ENCODE peak calls at places on chromosomes 13 and 19, in four cellular contexts. One of them, this sample, is unnamed.

GRCh38 chr13:108662528-108662927 is 33.1 kb downstream of the MYO16 start:
- DNase-seq in HCT116: no peak
- DNase-seq in GM12878: no peak
- DNase-seq in H1: no peak
- DNase-seq in this sample: no peak

GRCh38 chr13:79271616-79272015 is 134.4 kb downstream of the RBM26 start:
- DNase-seq in HCT116: no peak
- DNase-seq in GM12878: no peak
- DNase-seq in H1: no peak
- DNase-seq in this sample: no peak

GRCh38 chr13:33087091-33087490 is 70.9 kb downstream of the KL start:
- DNase-seq in HCT116: no peak
- DNase-seq in GM12878: no peak
- DNase-seq in H1: no peak
- DNase-seq in this sample: no peak

GRCh38 chr19:32719611-32720059 is at the start of gene TDRD12:
- DNase-seq in HCT116: no peak
- DNase-seq in GM12878: no peak
- DNase-seq in H1: peak
- DNase-seq in this sample: no peak

GRCh38 chr13:98026457-98026857 is 73.0 kb downstream of the IPO5 start:
- DNase-seq in HCT116: no peak
- DNase-seq in GM12878: no peak
- DNase-seq in H1: no peak
- DNase-seq in this sample: no peak

GRCh38 chr13:72205773-72206172 is 338.8 kb upstream of the DACH1 start:
- DNase-seq in HCT116: peak
- DNase-seq in GM12878: no peak
- DNase-seq in H1: no peak
- DNase-seq in this sample: no peak

GRCh38 chr19:33194884-33195710 is 967 bp downstream of the LRP3 start:
- DNase-seq in HCT116: no peak
- DNase-seq in GM12878: no peak
- DNase-seq in H1: no peak
- DNase-seq in this sample: no peak

GRCh38 chr19:12513531-12514061 is 29.0 kb upstream of the ZNF709 start:
- DNase-seq in HCT116: no peak
- DNase-seq in GM12878: no peak
- DNase-seq in H1: peak
- DNase-seq in this sample: no peak

GRCh38 chr13:26954981-26955380 is 194.4 kb upstream of the GPR12 start:
- DNase-seq in HCT116: no peak
- DNase-seq in GM12878: no peak
- DNase-seq in H1: no peak
- DNase-seq in this sample: no peak

GRCh38 chr13:40790232-40790631 is 821 bp downstream of the SLC25A15 start:
- DNase-seq in HCT116: no peak
- DNase-seq in GM12878: no peak
- DNase-seq in H1: no peak
- DNase-seq in this sample: no peak
- TF ChIP-seq EGR1 in HCT116: no peak
- TF ChIP-seq EGR1 in GM12878: no peak
- TF ChIP-seq EGR1 in H1: no peak
- TF ChIP-seq EGR1 in this sample: no peak

DNA sequence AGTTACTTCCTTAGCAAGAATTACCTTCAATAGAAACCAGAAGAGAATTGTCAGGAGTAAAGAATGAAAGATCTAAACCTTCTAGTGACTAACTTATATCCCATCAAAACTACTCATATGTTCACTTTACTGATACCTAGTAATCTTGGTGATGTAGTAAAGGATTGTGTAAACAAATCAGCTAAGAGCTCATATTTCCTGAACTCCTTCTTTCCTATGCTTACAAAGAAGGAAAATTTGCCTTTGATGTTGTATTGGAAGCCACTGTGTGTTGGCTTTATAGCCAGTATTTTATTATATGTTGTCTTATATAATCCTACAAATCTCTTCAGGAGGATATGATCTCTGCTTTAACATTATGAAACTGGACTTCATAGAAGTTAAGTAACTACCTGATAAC is 671.0 kb downstream of the PCDH9 start:
- DNase-seq in HCT116: no peak
- DNase-seq in GM12878: no peak
- DNase-seq in H1: no peak
- DNase-seq in this sample: no peak
- TF ChIP-seq EGR1 in HCT116: no peak
- TF ChIP-seq EGR1 in GM12878: no peak
- TF ChIP-seq EGR1 in H1: no peak
- TF ChIP-seq EGR1 in this sample: no peak

GRCh38 chr13:53104120-53104519 is 75.5 kb downstream of the OLFM4 start:
- DNase-seq in HCT116: no peak
- DNase-seq in GM12878: no peak
- DNase-seq in H1: no peak
- DNase-seq in this sample: no peak
- TF ChIP-seq EGR1 in HCT116: no peak
- TF ChIP-seq EGR1 in GM12878: no peak
- TF ChIP-seq EGR1 in H1: no peak
- TF ChIP-seq EGR1 in this sample: no peak

DNA sequence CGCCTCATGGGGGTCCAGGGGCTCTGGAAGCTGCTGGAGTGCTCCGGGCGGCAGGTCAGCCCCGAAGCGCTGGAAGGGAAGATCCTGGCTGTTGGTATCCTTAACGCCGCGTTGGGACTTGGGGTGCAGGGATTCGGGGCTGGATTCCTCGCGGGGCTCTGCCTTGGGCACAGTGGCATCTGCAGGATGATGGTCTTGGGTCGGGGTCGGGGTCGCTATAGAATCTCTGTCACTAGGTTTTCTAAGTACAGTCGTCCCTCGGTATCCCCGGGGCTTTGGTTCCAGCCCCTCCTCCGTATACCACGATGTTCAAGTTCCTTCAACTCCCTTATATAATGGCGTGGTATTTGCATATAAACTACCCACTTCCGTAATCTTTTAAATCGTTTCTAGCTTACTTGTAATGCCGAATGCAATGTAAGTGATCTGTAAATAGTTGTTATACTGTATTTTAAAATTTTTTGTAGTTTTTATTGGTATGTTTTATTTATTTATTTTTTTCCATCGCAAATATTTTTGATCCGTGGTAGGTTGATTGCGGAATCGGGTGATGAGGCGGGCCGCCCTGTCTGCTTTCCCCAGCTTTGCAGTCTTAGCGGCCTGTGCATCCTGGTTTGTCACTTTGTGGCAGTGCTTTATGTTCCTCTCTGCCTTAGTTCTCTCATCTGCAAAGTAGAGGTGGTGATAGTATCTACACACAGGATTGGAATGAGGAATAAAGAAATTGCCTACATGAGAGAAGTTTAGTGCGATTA is 606 bp downstream of the ERCC5 start:
- DNase-seq in HCT116: peak
- DNase-seq in GM12878: no peak
- DNase-seq in H1: no peak
- DNase-seq in this sample: no peak
- TF ChIP-seq EGR1 in HCT116: no peak
- TF ChIP-seq EGR1 in GM12878: no peak
- TF ChIP-seq EGR1 in H1: no peak
- TF ChIP-seq EGR1 in this sample: no peak

DNA sequence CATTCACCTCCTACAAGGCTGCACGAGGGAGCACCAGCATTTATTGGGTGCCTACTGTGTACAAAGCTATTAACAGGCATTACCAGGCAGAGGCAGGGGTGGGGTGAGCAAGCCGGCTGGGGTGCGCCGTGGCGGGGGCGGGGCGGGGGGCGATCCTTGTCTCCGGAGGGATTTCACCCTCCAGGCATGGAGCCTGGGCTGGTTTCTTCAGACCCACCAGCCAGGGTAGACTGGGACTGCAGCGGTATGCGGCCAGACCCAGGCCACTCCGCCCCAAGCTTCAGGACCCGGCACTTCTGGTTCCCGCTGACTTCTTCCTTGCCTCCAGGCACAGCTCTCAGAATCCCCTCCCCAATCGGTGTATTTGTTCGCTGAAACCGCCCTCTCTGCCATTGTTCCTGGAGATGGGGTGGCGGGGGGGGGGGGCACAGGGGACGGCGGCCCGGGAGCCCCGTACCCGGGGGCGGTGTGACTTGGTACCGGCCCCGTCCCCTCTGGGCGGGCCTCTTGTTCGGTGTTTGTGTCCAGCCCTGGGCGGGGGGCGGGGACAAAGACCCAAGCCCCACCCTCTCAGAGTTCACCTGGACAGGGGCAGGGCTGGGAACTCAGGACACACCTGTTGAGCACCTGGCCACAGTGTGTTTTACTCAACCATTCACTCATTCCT is 14.4 kb downstream of the TJP3 start:
- DNase-seq in HCT116: no peak
- DNase-seq in GM12878: no peak
- DNase-seq in H1: no peak
- DNase-seq in this sample: no peak
- TF ChIP-seq EGR1 in HCT116: no peak
- TF ChIP-seq EGR1 in GM12878: no peak
- TF ChIP-seq EGR1 in H1: peak
- TF ChIP-seq EGR1 in this sample: no peak

GRCh38 chr13:102571075-102571474 is 25.7 kb upstream of the TPP2 start:
- DNase-seq in HCT116: no peak
- DNase-seq in GM12878: no peak
- DNase-seq in H1: no peak
- DNase-seq in this sample: no peak
- TF ChIP-seq EGR1 in HCT116: no peak
- TF ChIP-seq EGR1 in GM12878: no peak
- TF ChIP-seq EGR1 in H1: no peak
- TF ChIP-seq EGR1 in this sample: no peak

GRCh38 chr19:31530781-31531180 is 181.5 kb upstream of the TSHZ3 start:
- DNase-seq in HCT116: no peak
- DNase-seq in GM12878: no peak
- DNase-seq in H1: no peak
- DNase-seq in this sample: no peak

GRCh38 chr19:31529121-31529520 is 179.9 kb upstream of the TSHZ3 start:
- DNase-seq in HCT116: no peak
- DNase-seq in GM12878: no peak
- DNase-seq in H1: no peak
- DNase-seq in this sample: no peak

GRCh38 chr19:31533114-31533513 is 183.9 kb upstream of the TSHZ3 start:
- DNase-seq in HCT116: no peak
- DNase-seq in GM12878: no peak
- DNase-seq in H1: no peak
- DNase-seq in this sample: no peak

GRCh38 chr19:31532034-31532433 is 182.8 kb upstream of the TSHZ3 start:
- DNase-seq in HCT116: no peak
- DNase-seq in GM12878: no peak
- DNase-seq in H1: no peak
- DNase-seq in this sample: no peak

GRCh38 chr19:31531326-31531725 is 182.1 kb upstream of the TSHZ3 start:
- DNase-seq in HCT116: no peak
- DNase-seq in GM12878: no peak
- DNase-seq in H1: no peak
- DNase-seq in this sample: no peak
- TF ChIP-seq EGR1 in HCT116: no peak
- TF ChIP-seq EGR1 in GM12878: no peak
- TF ChIP-seq EGR1 in H1: no peak
- TF ChIP-seq EGR1 in this sample: no peak